ENCODE peak calls at places on chromosomes 12 and 14, in eight cellular contexts. D, F, I, P, B, C, W and O are unnamed samples.

GRCh38 chr14:45362505-45362904 is 109.5 kb upstream of the MIS18BP1 start:
- DNase-seq in D (no peak), F (no peak), I (no peak), P (no peak), B (no peak), C (no peak), W (no peak), O (no peak)

GRCh38 chr12:74105434-74105833 is 432.2 kb upstream of the ATXN7L3B start:
- DNase-seq in D (no peak), F (no peak), I (no peak), P (no peak), B (no peak), C (no peak), W (no peak), O (no peak)

GRCh38 chr12:49502590-49502989 is 36.2 kb upstream of the KCNH3 start:
- DNase-seq in D (no peak), F (no peak), I (no peak), P (no peak), B (no peak), C (no peak), W (no peak), O (no peak)

GRCh38 chr12:98042668-98043067 is 472.7 kb upstream of the TMPO start:
- DNase-seq in D (no peak), F (no peak), I (no peak), P (no peak), B (no peak), C (no peak), W (no peak), O (no peak)

GRCh38 chr12:53068811-53069585 is 10.2 kb downstream of the SPRYD3 start:
- DNase-seq in D (no peak), F (no peak), I (peak), P (no peak), B (no peak), C (no peak), W (no peak), O (no peak)

GRCh38 chr14:51357250-51357649 is 117.2 kb downstream of the TMX1 start:
- DNase-seq in D (no peak), F (no peak), I (no peak), P (no peak), B (no peak), C (no peak), W (no peak), O (no peak)

GRCh38 chr12:1820191-1820599 is at the start of gene LRTM2:
- DNase-seq in D (no peak), F (no peak), I (no peak), P (no peak), B (no peak), C (no peak), W (no peak), O (no peak)

GRCh38 chr12:124026755-124027745 is 54.0 kb downstream of the ZNF664 start:
- DNase-seq in D (no peak), F (no peak), I (no peak), P (peak), B (no peak), C (no peak), W (no peak), O (no peak)

GRCh38 chr12:132290203-132290540 is 39.2 kb downstream of the GALNT9 start:
- DNase-seq in D (no peak), F (no peak), I (no peak), P (no peak), B (no peak), C (no peak), W (no peak), O (no peak)

GRCh38 chr14:88463318-88463717 is 77.9 kb downstream of the SPATA7 start:
- DNase-seq in D (no peak), F (no peak), I (no peak), P (peak), B (no peak), C (peak), W (no peak), O (no peak)

GRCh38 chr12:107296681-107297086 is 203.3 kb upstream of the CRY1 start:
- DNase-seq in D (no peak), F (no peak), I (no peak), P (no peak), B (peak), C (no peak), W (no peak), O (no peak)

GRCh38 chr12:70083677-70084020 is 159.6 kb upstream of the CNOT2 start:
- DNase-seq in D (no peak), F (no peak), I (no peak), P (no peak), B (no peak), C (no peak), W (no peak), O (no peak)

GRCh38 chr14:92515510-92516343 is 2.1 kb downstream of the RIN3 start:
- DNase-seq in D (no peak), F (no peak), I (no peak), P (no peak), B (no peak), C (no peak), W (no peak), O (no peak)

GRCh38 chr14:89616425-89617141 is 199.6 kb upstream of the FOXN3 start:
- DNase-seq in D (no peak), F (no peak), I (no peak), P (no peak), B (no peak), C (peak), W (no peak), O (peak)

GRCh38 chr12:3263939-3264699 is 186.9 kb downstream of the TSPAN9 start:
- DNase-seq in D (no peak), F (no peak), I (no peak), P (no peak), B (no peak), C (no peak), W (no peak), O (no peak)

GRCh38 chr12:3536096-3536875 is 45.3 kb downstream of the PRMT8 start:
- DNase-seq in D (no peak), F (no peak), I (peak), P (no peak), B (no peak), C (no peak), W (no peak), O (no peak)

GRCh38 chr14:100019156-100019882 is 45.9 kb upstream of the EVL start:
- DNase-seq in D (no peak), F (no peak), I (no peak), P (peak), B (no peak), C (peak), W (no peak), O (no peak)

GRCh38 chr14:67335781-67336180 is 23.8 kb downstream of the ATP6V1D start:
- DNase-seq in D (no peak), F (no peak), I (no peak), P (peak), B (no peak), C (peak), W (no peak), O (no peak)

GRCh38 chr14:92677087-92677668 is 71.2 kb downstream of the LGMN start:
- DNase-seq in D (no peak), F (peak), I (no peak), P (no peak), B (no peak), C (no peak), W (peak), O (peak)

DNA sequence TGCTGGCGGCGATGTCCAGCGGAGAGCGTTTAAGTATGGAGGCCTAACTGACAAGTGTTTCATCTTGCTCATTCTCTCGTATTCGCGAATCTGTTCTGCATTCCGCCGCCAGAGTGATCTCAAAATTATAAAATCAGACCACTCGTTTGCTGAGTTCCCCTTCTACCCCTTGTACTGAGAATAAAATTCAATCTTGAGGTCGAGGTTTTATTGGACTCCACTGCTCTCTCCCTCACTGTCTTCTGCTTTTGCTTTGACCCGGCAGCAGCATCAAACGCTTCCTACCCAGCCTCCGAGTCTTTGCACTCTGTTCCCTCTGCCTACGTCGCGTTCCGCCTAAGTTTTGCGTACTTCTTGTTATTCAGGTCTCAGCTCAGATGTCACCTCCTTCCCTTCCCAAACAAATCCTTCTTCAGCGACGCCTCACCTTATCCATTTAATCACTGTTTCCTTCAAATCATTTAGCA is 462 bp downstream of the KNTC1 start:
- DNase-seq in D (no peak), F (no peak), I (no peak), P (peak), B (no peak), C (no peak), W (no peak), O (no peak)
- TF ChIP-seq POLR2AphosphoS5 in D (no peak), F (no peak), I (no peak), P (no peak), B (no peak), C (no peak), W (no peak), O (no peak)

GRCh38 chr12:12353276-12353675 is 3.2 kb upstream of the MANSC1 start:
- DNase-seq in D (no peak), F (no peak), I (no peak), P (no peak), B (no peak), C (no peak), W (no peak), O (no peak)

GRCh38 chr12:12353807-12354206 is 3.1 kb upstream of the BORCS5 start:
- DNase-seq in D (no peak), F (no peak), I (no peak), P (peak), B (no peak), C (no peak), W (no peak), O (no peak)

GRCh38 chr12:12350868-12351463 is 924 bp upstream of the MANSC1 start:
- DNase-seq in D (no peak), F (no peak), I (no peak), P (peak), B (no peak), C (peak), W (no peak), O (no peak)

DNA sequence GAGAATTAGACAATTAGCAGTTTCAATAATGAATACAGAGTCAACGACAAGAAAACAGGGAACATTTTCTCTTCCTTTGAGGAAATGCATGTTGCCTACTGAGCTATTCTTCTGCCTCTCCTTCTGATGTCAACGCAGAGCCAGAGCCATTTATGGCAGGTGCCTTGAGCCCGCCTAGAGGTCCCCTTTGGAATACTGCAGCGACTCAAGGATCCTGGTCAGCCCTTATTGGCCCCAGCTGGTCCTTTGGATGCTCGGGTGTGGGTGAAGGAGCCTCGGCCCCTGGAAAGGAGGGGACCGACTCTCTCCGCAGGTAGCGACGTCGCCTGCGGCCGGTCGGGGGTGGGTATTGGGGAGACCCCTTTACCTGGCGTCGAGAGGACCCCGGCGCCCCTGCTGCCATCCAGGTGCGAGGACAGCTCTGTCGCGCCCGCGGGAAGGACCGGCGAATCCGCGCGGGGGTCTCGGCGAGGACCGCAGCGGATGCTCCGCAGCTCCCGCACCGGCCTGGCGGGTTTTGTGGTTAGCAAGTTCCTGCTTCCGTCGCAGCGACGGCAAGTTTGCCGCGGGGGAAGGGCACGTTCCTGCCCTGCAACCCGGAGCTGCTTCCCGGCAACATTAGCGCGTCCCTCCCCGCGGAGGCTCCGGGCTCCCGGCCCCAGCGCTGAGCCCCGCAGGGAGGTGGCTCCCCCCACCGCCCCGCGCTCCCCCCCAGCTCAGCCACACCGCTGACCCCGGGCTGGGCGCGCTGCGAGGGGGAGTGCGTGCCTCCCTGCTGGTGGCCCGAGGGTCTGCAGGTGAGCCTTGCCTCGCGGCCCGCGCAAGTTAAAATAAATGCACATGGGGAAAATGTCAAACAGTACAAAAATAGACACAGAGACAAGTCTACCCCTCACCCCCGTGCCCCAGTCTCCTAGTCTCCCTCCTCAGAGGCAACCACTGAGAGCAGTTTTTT is at the start of gene MANSC1:
- DNase-seq in D (peak), F (peak), I (no peak), P (peak), B (peak), C (peak), W (no peak), O (peak)
- TF ChIP-seq POLR2A in D (no peak), F (no peak), I (no peak), P (peak), B (peak), C (no peak), W (peak), O (no peak)

GRCh38 chr14:74567219-74567618 is 44.8 kb downstream of the LTBP2 start:
- DNase-seq in D (no peak), F (no peak), I (no peak), P (no peak), B (no peak), C (no peak), W (no peak), O (no peak)

GRCh38 chr14:74568380-74568649 is 43.7 kb downstream of the LTBP2 start:
- DNase-seq in D (no peak), F (no peak), I (no peak), P (no peak), B (no peak), C (no peak), W (no peak), O (no peak)

GRCh38 chr14:74567646-74568379 is 44.2 kb downstream of the LTBP2 start:
- DNase-seq in D (no peak), F (no peak), I (no peak), P (no peak), B (no peak), C (no peak), W (no peak), O (no peak)

GRCh38 chr14:74568896-74569295 is 43.1 kb downstream of the LTBP2 start:
- DNase-seq in D (no peak), F (no peak), I (no peak), P (no peak), B (no peak), C (no peak), W (no peak), O (no peak)

GRCh38 chr14:74566174-74567125 is 45.6 kb downstream of the LTBP2 start:
- DNase-seq in D (no peak), F (no peak), I (no peak), P (no peak), B (peak), C (no peak), W (no peak), O (no peak)
- TF ChIP-seq POLR2AphosphoS5 in D (no peak), F (no peak), I (no peak), P (no peak), B (no peak), C (no peak), W (no peak), O (no peak)

GRCh38 chr12:108691154-108691994 is 39.9 kb downstream of the CORO1C start:
- DNase-seq in D (peak), F (no peak), I (peak), P (peak), B (peak), C (peak), W (peak), O (peak)
- TF ChIP-seq POLR2A in D (peak), F (peak), I (no peak), P (peak), B (peak), C (peak), W (peak), O (peak)

GRCh38 chr14:64612021-64612380 is 62.2 kb downstream of the PPP1R36 start:
- DNase-seq in D (no peak), F (no peak), I (no peak), P (no peak), B (no peak), C (no peak), W (no peak), O (no peak)

GRCh38 chr14:64611358-64612020 is 61.7 kb downstream of the PPP1R36 start:
- DNase-seq in D (no peak), F (no peak), I (no peak), P (no peak), B (peak), C (no peak), W (no peak), O (no peak)

GRCh38 chr14:64614992-64615391 is 65.2 kb downstream of the PPP1R36 start:
- DNase-seq in D (no peak), F (no peak), I (no peak), P (no peak), B (no peak), C (no peak), W (no peak), O (no peak)

GRCh38 chr14:64610049-64610746 is 60.4 kb downstream of the PPP1R36 start:
- DNase-seq in D (no peak), F (no peak), I (no peak), P (no peak), B (no peak), C (no peak), W (no peak), O (no peak)

GRCh38 chr14:64614214-64614613 is 64.5 kb downstream of the PPP1R36 start:
- DNase-seq in D (no peak), F (no peak), I (peak), P (no peak), B (no peak), C (no peak), W (no peak), O (no peak)
- TF ChIP-seq POLR2AphosphoS5 in D (no peak), F (no peak), I (no peak), P (no peak), B (no peak), C (no peak), W (no peak), O (no peak)

GRCh38 chr14:54512393-54512792 is 2.7 kb downstream of the CGRRF1 start:
- DNase-seq in D (no peak), F (no peak), I (no peak), P (no peak), B (no peak), C (no peak), W (no peak), O (no peak)

GRCh38 chr14:54515670-54516069 is 6.0 kb downstream of the CGRRF1 start:
- DNase-seq in D (no peak), F (no peak), I (no peak), P (no peak), B (no peak), C (no peak), W (no peak), O (no peak)

GRCh38 chr14:54509546-54510501 is at the start of gene CGRRF1:
- DNase-seq in D (peak), F (peak), I (peak), P (peak), B (peak), C (peak), W (peak), O (peak)
- TF ChIP-seq POLR2A in D (peak), F (peak), I (no peak), P (peak), B (peak), C (peak), W (peak), O (peak)

GRCh38 chr14:59585891-59586554 is 9.4 kb upstream of the CCDC175 start:
- DNase-seq in D (no peak), F (no peak), I (no peak), P (no peak), B (no peak), C (no peak), W (no peak), O (no peak)
- TF ChIP-seq POLR2AphosphoS5 in D (no peak), F (no peak), I (no peak), P (no peak), B (no peak), C (no peak), W (no peak), O (no peak)